ENCODE peak calls at places on chromosomes 12 and 14, in four cellular contexts. O is K562, A is HepG2, M is GM12878. Q is an unnamed sample.

GRCh38 chr12:15886372-15887042 is 4.3 kb downstream of the STRAP start:
- DNase-seq in O (no peak), A (peak; percentile 70), M (no peak), Q (no peak)

GRCh38 chr12:52631676-52632459 is 13.5 kb upstream of the KRT73 start:
- DNase-seq in O (no peak), A (no peak), M (no peak), Q (no peak)

GRCh38 chr12:6302621-6303020 is 7.9 kb upstream of the PLEKHG6 start:
- DNase-seq in O (no peak), A (no peak), M (no peak), Q (no peak)

GRCh38 chr14:76688373-76688671 is 72.9 kb upstream of the VASH1 start:
- DNase-seq in O (no peak), A (no peak), M (no peak), Q (no peak)

GRCh38 chr14:102472815-102473158 is 36.8 kb downstream of the ANKRD9 start:
- DNase-seq in O (no peak), A (no peak), M (no peak), Q (no peak)

GRCh38 chr14:91286530-91286937 is 42.0 kb upstream of the GPR68 start:
- DNase-seq in O (peak; percentile 75), A (peak; percentile 58), M (peak; percentile 21), Q (peak; percentile 83)

GRCh38 chr12:110919720-110920119 is 659 bp downstream of the MYL2 start:
- DNase-seq in O (no peak), A (no peak), M (no peak), Q (no peak)

GRCh38 chr14:30195946-30196345 is 268.3 kb upstream of the PRKD1 start:
- DNase-seq in O (no peak), A (no peak), M (no peak), Q (no peak)

GRCh38 chr12:42221722-42222121 is 16.3 kb downstream of the YAF2 start:
- DNase-seq in O (no peak), A (no peak), M (no peak), Q (no peak)

GRCh38 chr12:51862947-51863346 is 14.4 kb upstream of the FIGNL2 start:
- DNase-seq in O (no peak), A (no peak), M (no peak), Q (no peak)

GRCh38 chr14:90651976-90652560 is 164.2 kb downstream of the TTC7B start:
- DNase-seq in O (no peak), A (no peak), M (no peak), Q (no peak)

GRCh38 chr14:106556665-106557289 is 1030.4 kb downstream of the TMEM121 start:
- DNase-seq in O (peak; percentile 39), A (peak; percentile 27), M (no peak), Q (peak; percentile 14)

GRCh38 chr12:116066381-116067230 is 210.9 kb downstream of the MED13L start:
- DNase-seq in O (peak; percentile 49), A (peak; percentile 34), M (no peak), Q (peak; percentile 39)

GRCh38 chr12:28162697-28163096 is 27.6 kb upstream of the CCDC91 start:
- DNase-seq in O (no peak), A (no peak), M (no peak), Q (no peak)

GRCh38 chr12:121921106-121921505 is 2.7 kb downstream of the CFAP251 start:
- DNase-seq in O (no peak), A (no peak), M (no peak), Q (no peak)

GRCh38 chr12:121918679-121919038 is 267 bp downstream of the CFAP251 start:
- DNase-seq in O (no peak), A (no peak), M (no peak), Q (peak; percentile 44)

GRCh38 chr12:121916719-121917118 is 1.7 kb upstream of the CFAP251 start:
- DNase-seq in O (no peak), A (no peak), M (no peak), Q (no peak)

GRCh38 chr12:121915841-121916321 is 2.5 kb upstream of the CFAP251 start:
- DNase-seq in O (no peak), A (no peak), M (no peak), Q (no peak)

GRCh38 chr12:121917950-121918678 is at the start of gene CFAP251:
- DNase-seq in O (no peak), A (no peak), M (peak; percentile 50), Q (peak; percentile 98)
- TF ChIP-seq CTCF in O (no peak), A (no peak), M (peak; percentile 60), Q (peak; percentile 61)

GRCh38 chr12:1795785-1796514 is 24.4 kb upstream of the LRTM2 start:
- DNase-seq in O (peak; percentile 91), A (peak; percentile 56), M (peak; percentile 73), Q (peak; percentile 86)

GRCh38 chr12:1798734-1799067 is 21.7 kb upstream of the LRTM2 start:
- DNase-seq in O (no peak), A (no peak), M (no peak), Q (no peak)

GRCh38 chr12:1796515-1797010 is 23.8 kb upstream of the LRTM2 start:
- DNase-seq in O (no peak), A (no peak), M (no peak), Q (no peak)

GRCh38 chr12:1797991-1798733 is 22.2 kb upstream of the LRTM2 start:
- DNase-seq in O (no peak), A (no peak), M (no peak), Q (no peak)

DNA sequence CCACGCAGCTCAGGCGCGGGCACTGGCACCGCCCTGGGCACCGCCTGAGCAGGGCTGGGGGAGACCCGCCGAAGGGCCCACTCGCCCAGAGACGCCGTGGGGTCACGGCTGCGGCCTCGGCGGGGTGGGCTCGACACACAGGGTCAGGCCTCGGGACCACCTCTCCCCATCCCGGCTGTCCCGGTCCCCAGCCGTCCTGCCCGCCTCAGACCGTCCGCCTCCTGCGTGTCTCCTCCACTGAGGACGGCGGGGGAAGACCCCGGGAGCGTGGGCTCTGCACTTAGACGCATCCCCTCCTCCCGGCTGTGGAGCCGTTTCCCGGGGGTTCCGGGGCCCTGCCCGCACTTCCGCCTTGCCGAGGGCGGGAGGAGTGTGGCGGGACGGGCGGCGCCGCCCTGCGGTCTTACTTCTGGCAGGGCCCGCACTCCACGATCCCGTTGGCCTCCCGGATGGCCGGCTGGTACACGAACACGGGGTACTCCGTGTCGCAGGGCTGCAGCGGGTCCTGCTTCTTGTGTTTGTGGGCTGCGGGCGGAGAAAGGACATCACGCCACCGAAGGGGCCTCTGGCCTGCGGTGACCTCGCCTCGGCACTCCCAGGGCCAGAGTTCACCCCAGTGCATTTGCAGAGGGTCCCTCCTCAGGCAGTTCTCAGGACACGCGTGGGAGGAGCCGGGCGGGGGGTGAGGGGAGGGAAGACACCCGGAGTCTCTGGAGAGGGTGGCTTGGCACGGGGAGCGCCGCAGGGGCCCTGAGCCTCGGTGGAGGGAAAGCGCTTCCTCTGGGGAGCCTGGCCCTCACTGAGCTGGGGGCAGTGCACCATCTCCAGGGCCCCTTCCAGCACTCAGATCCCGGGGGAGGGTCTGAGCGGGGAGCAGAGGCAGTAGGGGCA is 23.1 kb upstream of the LRTM2 start:
- DNase-seq in O (no peak), A (no peak), M (no peak), Q (peak; percentile 41)
- TF ChIP-seq NR2C2 in O (no peak), A (no peak), M (no peak), Q (no peak)

GRCh38 chr14:59265808-59266207 is 77.3 kb downstream of the DAAM1 start:
- DNase-seq in O (no peak), A (no peak), M (no peak), Q (no peak)
- TF ChIP-seq ATF3 in O (peak; percentile 70), A (no peak), M (no peak), Q (no peak)

GRCh38 chr14:93870377-93870776 is 56.8 kb upstream of the FAM181A start:
- DNase-seq in O (no peak), A (no peak), M (no peak), Q (no peak)

DNA sequence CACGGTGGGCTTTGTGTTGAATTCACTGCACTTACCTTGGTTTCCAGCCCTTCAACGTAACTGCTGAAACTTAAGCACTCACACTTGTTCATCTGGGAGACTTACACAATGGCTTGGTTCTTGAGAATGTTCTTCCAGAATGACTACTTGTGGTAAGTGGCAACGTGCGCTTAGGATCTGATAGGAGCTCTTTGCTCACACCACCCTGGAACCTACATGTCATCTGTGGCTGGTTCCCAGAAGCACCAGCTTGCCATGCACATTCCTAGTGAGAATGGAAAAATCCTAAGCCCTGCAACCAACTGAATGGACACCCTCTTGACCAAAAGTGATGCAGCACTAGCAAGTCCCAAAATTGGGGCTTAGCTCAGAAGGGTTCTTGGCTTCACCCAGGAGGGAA is 59.0 kb upstream of the FAM181A start:
- DNase-seq in O (no peak), A (no peak), M (no peak), Q (no peak)
- TF ChIP-seq CTCF in O (no peak), A (no peak), M (no peak), Q (no peak)

GRCh38 chr14:99752486-99753121 is 40.6 kb upstream of the EML1 start:
- DNase-seq in O (no peak), A (no peak), M (no peak), Q (no peak)

GRCh38 chr14:99755068-99755405 is 38.2 kb upstream of the EML1 start:
- DNase-seq in O (no peak), A (no peak), M (no peak), Q (no peak)

GRCh38 chr14:99753225-99754140 is 39.7 kb upstream of the EML1 start:
- DNase-seq in O (no peak), A (no peak), M (no peak), Q (peak; percentile 38)

GRCh38 chr14:99755629-99756603 is 37.3 kb upstream of the EML1 start:
- DNase-seq in O (no peak), A (peak; percentile 24), M (no peak), Q (no peak)

DNA sequence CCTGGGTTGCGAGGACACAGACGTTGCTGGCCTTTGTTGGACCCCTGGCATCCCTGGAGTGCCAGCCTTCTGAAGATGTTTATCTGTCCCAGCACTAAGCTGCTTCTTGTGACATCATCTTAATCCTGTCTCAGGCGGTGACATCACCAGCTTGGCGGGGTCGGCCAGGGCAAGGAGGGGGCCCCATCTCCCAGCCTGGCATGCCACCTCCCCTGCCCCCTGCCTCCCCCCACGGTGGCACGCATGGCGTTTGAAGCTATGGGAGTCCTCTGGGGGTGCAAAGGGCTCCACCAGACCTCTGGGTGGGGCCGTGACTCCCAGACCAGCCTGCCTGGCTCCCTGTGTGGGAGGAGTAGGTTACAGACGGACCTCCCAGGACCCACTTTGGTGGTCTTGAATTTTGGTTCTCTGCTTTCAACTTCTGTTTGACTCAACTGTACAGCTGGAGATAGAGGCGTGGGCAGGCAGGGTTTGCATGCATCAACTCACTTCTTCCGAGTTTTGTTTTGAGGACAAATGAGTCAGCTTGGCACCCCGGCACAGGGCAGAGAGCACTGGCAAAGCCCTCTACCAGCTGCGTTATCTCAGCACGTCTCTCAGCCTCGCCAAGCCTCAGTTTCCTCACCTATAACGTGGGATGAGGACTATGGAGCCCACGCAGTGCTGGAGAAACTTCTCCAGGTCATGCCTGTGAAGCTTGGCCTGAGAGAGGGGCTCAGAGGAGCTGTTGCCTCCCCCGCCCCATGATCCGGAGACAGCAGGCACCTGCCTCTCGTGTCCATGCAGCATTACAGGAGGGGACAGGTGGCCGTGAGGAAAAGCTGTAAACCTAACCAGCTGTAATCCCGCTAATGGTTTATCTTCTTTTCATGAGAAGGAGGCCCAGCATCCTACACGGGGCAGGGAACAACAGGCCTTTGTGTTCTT is 38.8 kb upstream of the EML1 start:
- DNase-seq in O (no peak), A (no peak), M (no peak), Q (no peak)
- TF ChIP-seq NR2C2 in O (no peak), A (no peak), M (no peak), Q (no peak)

DNA sequence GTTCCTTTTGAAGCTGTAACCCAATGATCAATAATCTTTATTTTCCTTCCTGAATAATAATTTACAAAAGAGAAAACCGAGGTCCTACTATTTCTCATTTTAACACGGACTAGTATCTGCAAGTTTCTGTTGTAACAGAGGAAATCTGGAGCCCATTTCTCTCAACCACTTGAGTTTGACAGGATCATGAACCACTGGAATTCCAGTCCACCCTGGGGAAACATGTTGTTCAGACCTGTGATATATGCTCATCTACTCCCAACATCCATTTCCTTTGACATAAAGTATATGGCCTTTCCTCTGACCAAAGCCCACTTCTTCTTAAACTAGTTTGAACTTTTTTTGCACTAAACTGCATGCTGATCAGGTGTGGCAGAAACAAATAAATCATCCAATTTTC is 48.0 kb upstream of the DAAM1 start:
- DNase-seq in O (no peak), A (no peak), M (no peak), Q (no peak)
- TF ChIP-seq ATF3 in O (no peak), A (no peak), M (no peak), Q (no peak)